ENCODE peak calls at places on chromosomes 1 and 21, in four cellular contexts. B is heart left ventricle, J is adrenal gland, Y is right lobe of liver. Q is an unnamed sample.

GRCh38 chr1:211928993-211929637 is 98.6 kb upstream of the LPGAT1 start:
- DNase-seq in B (no peak), J (no peak), Y (no peak), Q (peak)

GRCh38 chr21:33299181-33299752 is 25.5 kb upstream of the IFNAR1 start:
- DNase-seq in B (no peak), J (no peak), Y (no peak), Q (no peak)

GRCh38 chr21:29155118-29155932 is 24.9 kb downstream of the MAP3K7CL start:
- DNase-seq in B (peak), J (no peak), Y (no peak), Q (no peak)

GRCh38 chr21:32653326-32653901 is 41.2 kb upstream of the CFAP298 start:
- DNase-seq in B (no peak), J (no peak), Y (no peak), Q (peak)

GRCh38 chr1:101253976-101254660 is 17.3 kb downstream of the S1PR1 start:
- DNase-seq in B (no peak), J (peak), Y (no peak), Q (peak)

GRCh38 chr1:172537366-172537765 is 4.4 kb downstream of the SUCO start:
- DNase-seq in B (no peak), J (no peak), Y (no peak), Q (no peak)

GRCh38 chr21:36321325-36322082 is 1.5 kb downstream of the MORC3 start:
- DNase-seq in B (no peak), J (no peak), Y (no peak), Q (peak)

GRCh38 chr1:62295921-62296451 is 23.2 kb downstream of the KANK4 start:
- DNase-seq in B (no peak), J (no peak), Y (no peak), Q (no peak)

GRCh38 chr1:117367769-117368059 is 465 bp downstream of the MAN1A2 start:
- DNase-seq in B (no peak), J (no peak), Y (no peak), Q (peak)

GRCh38 chr1:119779869-119780356 is 11.2 kb upstream of the HMGCS2 start:
- DNase-seq in B (no peak), J (no peak), Y (peak), Q (no peak)

GRCh38 chr21:31187499-31187898 is 149.2 kb upstream of the KRTAP19-8 start:
- DNase-seq in B (no peak), J (no peak), Y (no peak), Q (no peak)

GRCh38 chr1:174041369-174041768 is 19.2 kb upstream of the RC3H1 start:
- DNase-seq in B (no peak), J (no peak), Y (no peak), Q (no peak)

GRCh38 chr1:51514733-51515132 is 4.3 kb downstream of the EPS15 start:
- DNase-seq in B (no peak), J (no peak), Y (no peak), Q (no peak)

GRCh38 chr21:44378646-44379581 is 25.5 kb downstream of the TRPM2 start:
- DNase-seq in B (no peak), J (no peak), Y (peak), Q (no peak)

GRCh38 chr1:24557711-24558121 is 1.8 kb downstream of the NCMAP start:
- DNase-seq in B (no peak), J (no peak), Y (no peak), Q (no peak)

GRCh38 chr1:225736651-225737097 is 41.0 kb upstream of the SRP9 start:
- DNase-seq in B (no peak), J (no peak), Y (no peak), Q (no peak)

GRCh38 chr1:184162266-184162665 is 110.7 kb downstream of the TSEN15 start:
- DNase-seq in B (peak), J (no peak), Y (no peak), Q (no peak)

GRCh38 chr1:151061012-151061401 is 810 bp downstream of the MLLT11 start:
- DNase-seq in B (no peak), J (no peak), Y (no peak), Q (no peak)

GRCh38 chr1:151059342-151060240 is at the start of gene CDC42SE1:
- DNase-seq in B (peak), J (peak), Y (peak), Q (peak)

GRCh38 chr1:151058682-151059341 is 610 bp downstream of the CDC42SE1 start:
- DNase-seq in B (no peak), J (peak), Y (no peak), Q (no peak)

GRCh38 chr1:151061704-151062103 is 1.5 kb downstream of the MLLT11 start:
- DNase-seq in B (no peak), J (no peak), Y (no peak), Q (no peak)

GRCh38 chr1:151060241-151061011 is at the start of gene MLLT11:
- DNase-seq in B (peak), J (peak), Y (no peak), Q (peak)
- TF ChIP-seq POLR2A in B (no peak), J (no peak), Y (no peak), Q (no peak)

GRCh38 chr1:156767101-156767878 is at the start of gene PRCC:
- DNase-seq in B (peak), J (peak), Y (peak), Q (peak)
- TF ChIP-seq POLR2A in B (no peak), J (peak), Y (peak), Q (peak)

DNA sequence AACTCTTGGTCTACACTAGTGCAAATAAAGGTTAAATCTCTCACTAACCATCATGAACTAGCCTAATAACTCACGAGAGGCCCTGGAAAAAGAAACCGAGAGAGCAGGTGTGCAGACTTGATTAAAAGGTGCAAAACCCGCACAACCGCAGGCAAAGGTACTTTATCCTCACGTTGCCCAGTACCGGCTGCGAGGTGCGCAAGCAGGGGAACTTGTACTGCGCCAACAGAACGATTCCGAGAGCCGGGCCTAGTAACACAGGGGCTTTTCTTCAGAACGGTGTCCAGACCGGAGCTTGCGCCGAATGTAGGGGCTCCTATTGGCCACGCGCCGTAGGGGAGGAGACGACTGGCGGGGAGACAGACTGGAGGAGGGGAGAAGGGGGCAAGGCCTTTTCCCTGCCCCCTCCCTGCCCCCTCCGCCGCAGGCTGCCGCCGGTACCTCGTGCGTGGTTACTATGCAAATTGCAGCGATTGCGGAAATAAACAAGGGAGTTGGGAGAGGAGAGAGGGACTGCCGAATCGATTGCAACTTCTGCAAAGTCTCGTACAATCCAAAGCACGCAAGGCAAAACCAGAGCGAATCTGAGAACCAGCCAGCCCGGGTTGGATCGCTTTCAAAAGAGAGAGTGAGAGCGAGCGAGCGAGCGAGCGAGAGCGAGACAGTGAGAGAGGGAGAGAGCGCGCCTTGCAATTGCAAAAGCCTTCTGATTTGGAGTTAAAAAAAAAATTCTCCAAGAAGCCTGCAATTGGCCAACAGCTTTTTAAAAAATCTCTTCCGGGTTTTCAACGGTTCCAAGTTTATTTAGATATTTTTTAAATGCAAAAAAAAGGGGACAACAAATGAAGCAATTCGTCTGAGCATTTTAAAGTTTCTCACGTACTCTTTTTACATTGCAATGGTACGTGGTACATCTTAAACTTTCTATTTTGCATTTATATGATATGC is 5.4 kb upstream of the NFIA start:
- DNase-seq in B (peak), J (peak), Y (peak), Q (peak)
- TF ChIP-seq POLR2A in B (no peak), J (peak), Y (peak), Q (peak)

GRCh38 chr1:156476501-156477298 is 23.9 kb downstream of the MEF2D start:
- DNase-seq in B (peak), J (no peak), Y (no peak), Q (no peak)

GRCh38 chr1:156474966-156475365 is 25.6 kb downstream of the MEF2D start:
- DNase-seq in B (no peak), J (no peak), Y (no peak), Q (no peak)

GRCh38 chr1:156478250-156478627 is 22.3 kb downstream of the MEF2D start:
- DNase-seq in B (peak), J (no peak), Y (no peak), Q (no peak)

GRCh38 chr1:156477526-156478249 is 22.9 kb downstream of the MEF2D start:
- DNase-seq in B (no peak), J (no peak), Y (no peak), Q (no peak)

DNA sequence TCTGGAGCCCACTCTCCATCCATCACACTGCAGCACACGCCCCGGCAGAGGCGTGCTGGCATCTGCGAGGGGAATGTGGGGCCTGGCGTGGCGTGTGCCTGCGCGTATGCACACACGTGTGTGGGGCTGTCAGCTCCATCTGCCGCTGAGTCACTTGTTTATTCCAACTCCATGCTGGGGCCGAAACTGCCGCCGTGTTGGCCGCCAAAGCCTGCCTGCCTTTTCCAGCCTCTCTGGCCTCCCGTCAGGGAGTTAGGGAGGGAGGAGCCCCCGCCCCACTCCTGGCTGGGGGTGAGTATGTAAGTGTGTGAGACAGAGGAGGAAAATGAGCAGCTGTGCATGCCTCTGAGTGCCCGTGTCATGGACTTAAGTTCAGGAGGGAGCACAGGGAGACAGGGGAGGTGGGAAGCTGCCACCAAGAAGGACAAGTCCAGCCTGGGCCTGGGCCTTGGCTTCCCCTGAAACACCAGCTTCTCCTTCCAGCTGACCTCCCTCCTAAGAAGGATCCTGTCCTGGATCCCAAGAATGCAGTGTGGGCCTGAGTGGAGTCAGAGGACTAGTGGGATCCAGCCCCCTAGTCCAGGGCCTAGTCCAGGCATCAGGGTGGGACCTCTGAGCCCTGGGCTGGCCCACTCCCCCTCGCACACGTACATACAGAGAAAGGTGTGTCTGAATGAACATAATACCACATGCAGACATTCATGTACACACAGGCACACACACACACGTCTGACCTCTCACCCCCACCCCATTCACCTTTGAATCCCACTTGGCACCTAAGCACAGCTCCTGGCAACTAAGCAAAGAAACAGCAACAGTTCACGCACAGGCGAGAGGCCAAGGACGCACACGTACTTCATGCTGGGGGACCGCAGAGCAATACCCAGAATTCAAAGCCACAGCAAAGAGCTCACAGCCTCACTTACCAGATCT is 24.7 kb downstream of the MEF2D start:
- DNase-seq in B (peak), J (peak), Y (no peak), Q (no peak)
- TF ChIP-seq POLR2A in B (no peak), J (no peak), Y (no peak), Q (no peak)

GRCh38 chr1:40534589-40534988 is 3.2 kb downstream of the ZNF684 start:
- DNase-seq in B (no peak), J (no peak), Y (no peak), Q (no peak)

GRCh38 chr1:40530735-40531380 is 579 bp upstream of the ZNF684 start:
- DNase-seq in B (no peak), J (no peak), Y (no peak), Q (no peak)

GRCh38 chr1:40532844-40533424 is 1.5 kb downstream of the ZNF684 start:
- DNase-seq in B (no peak), J (no peak), Y (no peak), Q (peak)

GRCh38 chr1:40532062-40532389 is 589 bp downstream of the ZNF684 start:
- DNase-seq in B (no peak), J (no peak), Y (no peak), Q (no peak)

DNA sequence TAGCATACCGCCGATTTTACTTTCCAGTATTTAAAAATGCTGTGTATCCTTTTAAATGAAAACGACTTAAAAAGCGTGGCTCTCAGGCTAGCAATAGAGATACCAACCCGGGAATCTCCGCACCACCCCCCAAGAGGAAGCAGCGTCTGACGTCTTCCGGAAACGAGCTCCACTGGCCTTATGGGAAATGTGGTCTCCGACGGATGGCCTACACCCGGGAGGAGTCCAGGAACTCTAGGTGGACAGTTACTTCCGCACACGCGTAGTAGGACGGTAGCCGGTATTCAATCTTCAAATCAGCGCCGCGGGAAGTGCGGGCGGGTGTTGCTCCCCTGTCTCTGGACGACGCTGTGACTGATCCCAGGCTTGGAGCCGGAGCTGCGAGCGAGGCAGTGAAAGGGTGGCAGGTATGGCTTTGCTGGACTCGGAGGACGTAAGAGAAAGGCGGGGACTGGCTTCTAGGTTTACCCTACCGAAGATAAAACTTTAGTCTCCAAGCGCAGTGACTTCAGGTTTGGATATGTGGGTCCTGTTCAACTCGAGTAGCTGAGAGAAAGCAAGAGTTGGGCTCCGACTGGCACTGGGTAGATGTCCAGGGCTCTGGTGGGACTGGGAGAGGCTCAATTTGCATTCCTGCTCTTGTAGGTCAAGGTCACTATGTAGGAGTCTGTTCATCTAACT is at the start of gene ZNF684:
- DNase-seq in B (peak), J (peak), Y (peak), Q (peak)
- TF ChIP-seq POLR2A in B (no peak), J (no peak), Y (peak), Q (peak)